ENCODE peak calls at places on chromosomes 16 and 17, in five cellular contexts. Z, T, Q, J and C are unnamed samples.

GRCh38 chr17:69744512-69745098 is 330.1 kb downstream of the MAP2K6 start:
- DNase-seq in Z (no peak), T (no peak), J (no peak), Q (no peak), C (no peak)

GRCh38 chr17:50218071-50218759 is 16.8 kb upstream of the COL1A1 start:
- DNase-seq in Z (no peak), T (no peak), Q (no peak), J (no peak), C (no peak)

GRCh38 chr17:58120195-58120822 is 27.9 kb upstream of the OR4D1 start:
- DNase-seq in T (peak; percentile 68), J (peak; percentile 48), Q (peak; percentile 65), Z (no peak), C (peak; percentile 54)

GRCh38 chr16:51875834-51876725 is 670.9 kb downstream of the TOX3 start:
- DNase-seq in Z (no peak), Q (no peak), T (no peak), J (no peak), C (no peak)

GRCh38 chr17:56486732-56487131 is 106.8 kb upstream of the NOG start:
- DNase-seq in J (no peak), Q (no peak), T (no peak), Z (no peak), C (peak; percentile 10)

GRCh38 chr17:56185905-56186783 is 32.9 kb downstream of the ANKFN1 start:
- DNase-seq in Z (no peak), Q (peak; percentile 57), T (peak; percentile 7), J (peak; percentile 70), C (peak; percentile 70)

GRCh38 chr17:22703204-22703603 is 1010.9 kb downstream of the KCNJ18 start:
- DNase-seq in J (no peak), Z (no peak), T (no peak), Q (no peak), C (no peak)

GRCh38 chr17:9054146-9054545 is 32.8 kb downstream of the NTN1 start:
- DNase-seq in Q (no peak), T (no peak), J (no peak), Z (no peak), C (no peak)

GRCh38 chr17:74059471-74059870 is 144.0 kb upstream of the RPL38 start:
- DNase-seq in Q (no peak), J (no peak), Z (no peak), T (no peak), C (no peak)

GRCh38 chr17:66487933-66488572 is 185.6 kb downstream of the PRKCA start:
- DNase-seq in Q (no peak), J (no peak), T (no peak), Z (no peak), C (no peak)

GRCh38 chr17:57342141-57342540 is 85.8 kb downstream of the MSI2 start:
- DNase-seq in J (no peak), Z (no peak), Q (no peak), T (no peak), C (no peak)

GRCh38 chr16:13178318-13178717 is 276.9 kb downstream of the SHISA9 start:
- DNase-seq in T (no peak), Z (no peak), Q (no peak), J (no peak), C (no peak)

GRCh38 chr16:31536804-31537361 is 9.2 kb downstream of the AHSP start:
- DNase-seq in Q (no peak), Z (no peak), J (no peak), T (no peak), C (no peak)

GRCh38 chr17:42937712-42938596 is 26.3 kb downstream of the AARSD1 start:
- DNase-seq in Q (peak; percentile 86), T (peak; percentile 49), Z (no peak), J (peak; percentile 63), C (peak; percentile 76)

GRCh38 chr17:81329279-81329926 is 34.3 kb upstream of the SLC38A10 start:
- DNase-seq in Q (peak; percentile 97), T (peak; percentile 82), Z (peak; percentile 35), J (peak; percentile 94), C (peak; percentile 95)

GRCh38 chr17:76107507-76107906 is 3.9 kb upstream of the EXOC7 start:
- DNase-seq in J (no peak), Q (no peak), Z (no peak), T (no peak), C (no peak)

GRCh38 chr17:50909765-50910661 is 43.9 kb upstream of the TOB1 start:
- DNase-seq in Q (no peak), Z (no peak), J (no peak), T (no peak), C (no peak)

GRCh38 chr17:39632153-39632941 is 4.6 kb upstream of the STARD3 start:
- DNase-seq in Z (no peak), Q (no peak), T (no peak), J (no peak), C (no peak)